ENCODE peak calls at places on chromosomes 12 and 14, in five cellular contexts. U is LNCaP clone FGC, H is AG10803, P is ovary, X is choroid plexus epithelial cell. M is an unnamed sample.

GRCh38 chr12:124617615-124618014 is 50.2 kb upstream of the NCOR2 start:
- DNase-seq in U (no peak), X (no peak), H (no peak), P (no peak), M (no peak)

GRCh38 chr12:66232258-66232657 is 43.2 kb downstream of the IRAK3 start:
- DNase-seq in X (no peak), H (no peak), U (no peak), P (no peak), M (no peak)

GRCh38 chr12:57118711-57119271 is 7.6 kb upstream of the STAT6 start:
- DNase-seq in H (no peak), U (no peak), X (no peak), P (no peak), M (no peak)

GRCh38 chr12:20520572-20520971 is 152.2 kb downstream of the PDE3A start:
- DNase-seq in X (peak; percentile 41), P (peak; percentile 12), H (no peak), U (no peak), M (no peak)

GRCh38 chr12:94805749-94806148 is 155.4 kb upstream of the TMCC3 start:
- DNase-seq in H (peak; percentile 75), U (no peak), X (peak; percentile 90), P (no peak), M (no peak)

GRCh38 chr12:55996201-55996714 is 818 bp upstream of the SUOX start:
- DNase-seq in U (peak; percentile 35), P (no peak), X (peak; percentile 82), H (peak; percentile 57), M (no peak)

GRCh38 chr14:100155049-100155621 is 4.3 kb downstream of the DEGS2 start:
- DNase-seq in X (peak; percentile 33), P (peak; percentile 33), H (no peak), U (peak; percentile 32), M (no peak)

GRCh38 chr14:99478133-99478532 is 2.5 kb downstream of the SETD3 start:
- DNase-seq in X (no peak), H (no peak), P (no peak), U (no peak), M (no peak)

GRCh38 chr12:2902287-2902880 is 11.7 kb downstream of the TULP3 start:
- DNase-seq in P (peak; percentile 26), X (peak; percentile 83), U (peak; percentile 82), H (peak; percentile 38), M (no peak)

GRCh38 chr12:3363608-3364007 is 127.4 kb upstream of the PRMT8 start:
- DNase-seq in H (no peak), U (no peak), X (no peak), P (no peak), M (no peak)

GRCh38 chr12:22935501-22935900 is 310.5 kb downstream of the ETNK1 start:
- DNase-seq in P (no peak), U (no peak), X (peak; percentile 68), H (peak; percentile 8), M (no peak)

GRCh38 chr12:64404470-64405446 is 566 bp downstream of the XPOT start:
- DNase-seq in X (peak; percentile 90), P (no peak), H (peak; percentile 92), U (no peak), M (no peak)

GRCh38 chr12:19130224-19131019 is 889 bp downstream of the PLEKHA5 start:
- DNase-seq in X (peak; percentile 28), H (peak; percentile 22), P (peak; percentile 60), U (no peak), M (peak; percentile 70)

DNA sequence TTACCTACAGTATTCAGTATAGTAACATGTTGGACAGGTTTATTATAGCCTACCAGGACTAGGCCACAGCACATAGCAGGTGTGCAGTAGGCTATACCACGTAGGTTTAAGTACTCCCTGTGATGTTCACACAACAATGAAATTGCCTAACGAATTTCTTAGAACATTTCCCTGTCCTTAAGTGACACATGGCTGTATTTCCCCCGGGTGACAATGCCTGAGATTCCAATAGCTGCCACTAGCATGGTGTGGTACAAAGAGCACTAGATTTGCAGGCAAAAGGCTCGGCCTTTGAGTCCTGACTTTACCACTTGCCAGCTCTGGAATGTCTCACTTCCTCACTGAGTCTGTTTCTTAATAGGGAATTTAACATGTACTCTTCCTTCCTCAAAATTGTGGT is 19.7 kb downstream of the PTPN21 start:
- DNase-seq in U (no peak), X (no peak), H (peak; percentile 25), P (no peak), M (no peak)
- TF ChIP-seq CTCF in U (no peak), X (no peak), H (peak; percentile 3), P (no peak), M (peak; percentile 48)

GRCh38 chr12:100827901-100828520 is 33.4 kb downstream of the ANO4 start:
- DNase-seq in P (no peak), U (peak; percentile 14), X (peak; percentile 65), H (peak; percentile 50), M (no peak)
- TF ChIP-seq CTCF in P (no peak), U (peak; percentile 81), X (peak; percentile 73), H (peak; percentile 78), M (peak; percentile 77)

GRCh38 chr12:101653503-101653902 is 43.9 kb upstream of the CHPT1 start:
- DNase-seq in X (no peak), H (no peak), P (no peak), U (no peak), M (no peak)
- TF ChIP-seq CTCF in X (no peak), H (no peak), P (no peak), U (no peak), M (no peak)

GRCh38 chr12:82866227-82866803 is 179.6 kb downstream of the TMTC2 start:
- DNase-seq in H (no peak), U (no peak), X (no peak), P (no peak), M (no peak)

GRCh38 chr12:82858534-82858917 is 171.8 kb downstream of the TMTC2 start:
- DNase-seq in H (no peak), U (no peak), P (no peak), X (no peak), M (no peak)

GRCh38 chr12:82862876-82863649 is 176.4 kb downstream of the TMTC2 start:
- DNase-seq in U (peak; percentile 27), X (peak; percentile 43), H (no peak), P (no peak), M (no peak)

GRCh38 chr12:82857911-82858533 is 171.3 kb downstream of the TMTC2 start:
- DNase-seq in U (no peak), P (no peak), X (peak; percentile 6), H (no peak), M (no peak)

DNA sequence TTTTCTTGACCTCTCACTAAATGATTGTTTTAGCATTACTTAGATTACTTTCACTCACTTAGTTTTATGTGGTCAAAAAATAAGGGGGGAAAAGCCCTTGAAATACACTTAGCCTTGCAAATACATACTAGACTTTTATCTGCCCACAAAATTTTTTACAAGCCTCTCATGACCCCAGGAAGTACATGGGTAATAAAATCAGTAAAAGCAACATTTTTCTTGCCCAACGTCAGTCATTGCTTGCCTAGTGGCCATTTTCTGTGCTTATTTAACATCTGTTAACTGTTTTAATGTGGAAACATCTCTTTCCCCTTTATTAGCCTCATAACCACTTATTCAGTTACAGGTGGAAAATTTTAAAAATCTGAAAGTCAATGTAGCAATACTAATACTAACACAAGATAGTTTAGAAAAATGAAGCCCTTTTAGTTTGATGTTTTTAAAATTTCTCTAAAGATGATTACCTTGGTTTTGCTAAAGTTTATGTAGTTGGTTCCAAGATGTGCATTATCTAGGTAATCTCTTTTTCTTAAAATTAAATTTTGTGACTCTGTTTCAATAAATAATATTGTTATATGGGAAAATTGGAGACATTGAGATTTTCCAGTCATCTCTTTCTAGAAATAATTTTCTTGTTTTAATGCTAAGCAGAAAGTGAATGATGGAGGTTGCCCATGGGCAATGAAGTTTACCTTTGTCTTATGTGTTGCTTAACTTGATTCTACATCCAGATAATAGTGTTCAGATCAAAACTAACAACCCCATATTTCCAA is 175.5 kb downstream of the TMTC2 start:
- DNase-seq in P (no peak), X (peak; percentile 63), U (peak; percentile 2), H (peak; percentile 25), M (no peak)
- TF ChIP-seq CTCF in P (no peak), X (no peak), U (no peak), H (no peak), M (no peak)

GRCh38 chr12:54201001-54201794 is 12.4 kb upstream of the SMUG1 start:
- DNase-seq in P (peak; percentile 79), X (peak; percentile 79), U (no peak), H (peak; percentile 79), M (peak; percentile 85)
- TF ChIP-seq CTCF in P (peak; percentile 89), X (peak; percentile 93), U (peak; percentile 76), H (peak; percentile 98), M (peak; percentile 99)

GRCh38 chr14:49896956-49897355 is 4.1 kb downstream of the ARF6 start:
- DNase-seq in H (no peak), X (no peak), U (no peak), P (no peak), M (no peak)
- TF ChIP-seq CTCF in H (peak; percentile 11), X (no peak), U (no peak), P (no peak), M (peak; percentile 55)

DNA sequence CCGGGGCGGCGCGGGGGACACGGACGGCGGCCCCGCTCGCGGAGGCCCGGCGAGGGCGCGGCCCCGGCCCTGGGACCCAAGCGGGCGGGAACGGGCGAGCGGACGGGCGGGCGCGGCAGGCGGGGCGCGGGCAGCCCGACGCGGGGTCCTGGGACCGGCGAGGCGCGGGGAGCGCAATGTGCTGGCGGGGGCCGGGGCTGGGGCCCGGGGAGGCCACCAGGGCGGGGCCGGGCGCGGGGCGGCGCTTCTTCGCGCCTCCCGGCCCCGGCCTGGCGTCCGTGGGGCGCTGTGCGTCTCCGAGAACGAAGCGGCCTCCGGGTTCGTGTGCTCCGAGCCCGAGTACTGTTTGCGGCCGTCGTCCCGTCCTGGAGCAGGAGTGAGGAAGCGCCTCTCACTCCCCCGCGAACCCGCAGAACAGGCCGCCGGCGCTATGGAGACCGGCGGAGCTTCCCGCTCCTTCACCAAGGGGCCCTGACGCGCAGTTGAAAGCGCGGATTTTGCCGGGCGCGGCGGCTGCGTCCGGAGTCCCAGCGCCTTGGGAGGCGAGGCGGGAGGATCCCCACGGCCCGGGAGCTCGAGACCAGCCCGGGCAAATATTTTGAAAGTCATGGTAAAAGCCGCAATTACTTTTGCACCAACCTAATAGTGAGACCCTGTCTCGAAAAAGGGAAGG is 415 bp upstream of the ANKLE2 start:
- DNase-seq in H (peak; percentile 90), U (peak; percentile 52), X (peak; percentile 91), P (peak; percentile 87), M (peak; percentile 90)
- TF ChIP-seq CTCF in H (no peak), U (peak; percentile 28), X (peak; percentile 22), P (no peak), M (peak; percentile 53)

GRCh38 chr14:92380131-92380530 is 57.2 kb downstream of the SLC24A4 start:
- DNase-seq in P (no peak), U (no peak), H (no peak), X (no peak), M (no peak)

GRCh38 chr14:92385561-92385960 is 62.6 kb downstream of the SLC24A4 start:
- DNase-seq in P (no peak), U (no peak), X (no peak), H (no peak), M (no peak)

GRCh38 chr14:92384461-92385133 is 61.6 kb downstream of the SLC24A4 start:
- DNase-seq in P (no peak), X (no peak), U (no peak), H (no peak), M (no peak)

GRCh38 chr14:92380582-92380981 is 57.6 kb downstream of the SLC24A4 start:
- DNase-seq in X (no peak), H (no peak), P (no peak), U (no peak), M (no peak)

GRCh38 chr14:92382677-92383076 is 59.7 kb downstream of the SLC24A4 start:
- DNase-seq in P (no peak), H (no peak), X (no peak), U (peak; percentile 17), M (no peak)
- TF ChIP-seq CTCF in P (no peak), H (peak; percentile 43), X (peak; percentile 41), U (peak; percentile 78), M (peak; percentile 33)

GRCh38 chr14:83419420-83419819 is 1885.8 kb upstream of the SEL1L start:
- DNase-seq in U (peak; percentile 2), H (no peak), P (no peak), X (no peak), M (no peak)
- TF ChIP-seq CTCF in U (no peak), H (no peak), P (no peak), X (no peak), M (no peak)

M was measured in type B pancreatic cell.